ENCODE peak calls at places on chromosomes 11 and 22, in four cellular contexts. W is HepG2, V is WTC11, L is K562. U is an unnamed sample.

GRCh38 chr22:32204211-32204855 is 540 bp downstream of the RFPL2 start:
- DNase-seq in W (peak), V (peak), L (no peak), U (no peak)

GRCh38 chr22:36197065-36197440 is 4.6 kb downstream of the APOL4 start:
- DNase-seq in W (no peak), V (peak), L (peak), U (no peak)

GRCh38 chr11:100808904-100809491 is 121.9 kb downstream of the ARHGAP42 start:
- DNase-seq in W (no peak), V (no peak), L (peak), U (no peak)

GRCh38 chr22:49968313-49968830 is 7.8 kb downstream of the PIM3 start:
- DNase-seq in W (no peak), V (no peak), L (no peak), U (no peak)

GRCh38 chr11:85886089-85887056 is 31.2 kb downstream of the CCDC83 start:
- DNase-seq in W (no peak), V (no peak), L (no peak), U (no peak)

GRCh38 chr11:94171693-94172440 is 43.2 kb downstream of the PANX1 start:
- DNase-seq in W (peak), V (peak), L (peak), U (no peak)

GRCh38 chr11:36699271-36699670 is 101.2 kb upstream of the RAG2 start:
- DNase-seq in W (no peak), V (no peak), L (no peak), U (no peak)

GRCh38 chr11:8258771-8259170 is 4.9 kb downstream of the LMO1 start:
- DNase-seq in W (no peak), V (no peak), L (no peak), U (no peak)

GRCh38 chr11:11313902-11314692 is 39.0 kb downstream of the CSNK2A3 start:
- DNase-seq in W (no peak), V (no peak), L (no peak), U (no peak)

GRCh38 chr11:66727883-66728759 is 895 bp downstream of the SPTBN2 start:
- DNase-seq in W (no peak), V (peak), L (peak), U (no peak)

GRCh38 chr22:28629420-28630184 is 50.0 kb downstream of the TTC28 start:
- DNase-seq in W (peak), V (no peak), L (peak), U (no peak)

GRCh38 chr11:66322732-66323427 is 6.0 kb upstream of the CD248 start:
- DNase-seq in W (no peak), V (no peak), L (no peak), U (no peak)

GRCh38 chr11:64372802-64373597 is 14.0 kb downstream of the RPS6KA4 start:
- DNase-seq in W (peak), V (no peak), L (peak), U (no peak)

GRCh38 chr11:126799974-126800373 is 200.6 kb downstream of the KIRREL3 start:
- DNase-seq in W (no peak), V (no peak), L (no peak), U (no peak)

GRCh38 chr11:45920531-45921477 is 1.7 kb upstream of the LARGE2 start:
- DNase-seq in W (no peak), V (no peak), L (no peak), U (no peak)

GRCh38 chr11:96151501-96151900 is 191.5 kb downstream of the MAML2 start:
- DNase-seq in W (no peak), V (no peak), L (no peak), U (no peak)

GRCh38 chr22:49020314-49020713 is 807.4 kb downstream of the BRD1 start:
- DNase-seq in W (no peak), V (no peak), L (no peak), U (no peak)

GRCh38 chr11:61369372-61370348 is 7.5 kb downstream of the TMEM138 start:
- DNase-seq in W (peak), V (no peak), L (no peak), U (peak)

GRCh38 chr11:67006029-67006884 is 16.7 kb upstream of the SYT12 start:
- DNase-seq in W (peak), V (peak), L (peak), U (no peak)

GRCh38 chr22:26753125-26753862 is 95.9 kb downstream of the MIAT start:
- DNase-seq in W (no peak), V (no peak), L (no peak), U (no peak)

GRCh38 chr22:36928181-36928580 is 14.8 kb downstream of the CSF2RB start:
- DNase-seq in W (no peak), V (no peak), L (no peak), U (no peak)

GRCh38 chr11:132028380-132029240 is 658.2 kb downstream of the NTM start:
- DNase-seq in W (peak), V (no peak), L (peak), U (no peak)

GRCh38 chr11:22169833-22170232 is 23.1 kb upstream of the ANO5 start:
- DNase-seq in W (peak), V (no peak), L (no peak), U (no peak)

GRCh38 chr11:26820739-26821138 is 98.9 kb upstream of the SLC5A12 start:
- DNase-seq in W (no peak), V (no peak), L (no peak), U (no peak)

GRCh38 chr11:120034881-120035620 is 102.9 kb downstream of the TRIM29 start:
- DNase-seq in W (no peak), V (no peak), L (no peak), U (no peak)

GRCh38 chr22:19750666-19751490 is 9.7 kb upstream of the TBX1 start:
- DNase-seq in W (no peak), V (no peak), L (no peak), U (no peak)

GRCh38 chr22:24485608-24486007 is 9.5 kb upstream of the UPB1 start:
- DNase-seq in W (no peak), V (no peak), L (no peak), U (no peak)

GRCh38 chr22:23457586-23457985 is 122.5 kb downstream of the IGLL1 start:
- DNase-seq in W (no peak), V (no peak), L (peak), U (no peak)

GRCh38 chr22:27107824-27108223 is 450.4 kb downstream of the MIAT start:
- DNase-seq in W (peak), V (no peak), L (no peak), U (no peak)

GRCh38 chr11:21656065-21656464 is 536.8 kb upstream of the ANO5 start:
- DNase-seq in W (no peak), V (no peak), L (no peak), U (no peak)

GRCh38 chr22:38879961-38880360 is 7.9 kb upstream of the CBX6 start:
- DNase-seq in W (no peak), V (no peak), L (no peak), U (no peak)

GRCh38 chr11:59247535-59248227 is 35.0 kb upstream of the MPEG1 start:
- DNase-seq in W (no peak), V (no peak), L (no peak), U (no peak)

GRCh38 chr22:43310311-43310710 is 32.9 kb downstream of the SCUBE1 start:
- DNase-seq in W (no peak), V (no peak), L (peak), U (no peak)

GRCh38 chr11:68690671-68691401 is 6.5 kb downstream of the GAL start:
- DNase-seq in W (no peak), V (no peak), L (no peak), U (no peak)

GRCh38 chr11:128407962-128408361 is 179.4 kb downstream of the ETS1 start:
- DNase-seq in W (no peak), V (no peak), L (no peak), U (no peak)

GRCh38 chr11:128535468-128536457 is 51.6 kb downstream of the ETS1 start:
- DNase-seq in W (no peak), V (no peak), L (no peak), U (no peak)

GRCh38 chr11:126915430-126915829 is 85.1 kb downstream of the KIRREL3 start:
- DNase-seq in W (no peak), V (no peak), L (no peak), U (no peak)

GRCh38 chr11:121104223-121104831 is 3.3 kb downstream of the TECTA start:
- DNase-seq in W (no peak), V (peak), L (peak), U (no peak)

GRCh38 chr11:121108413-121108812 is 7.4 kb downstream of the TECTA start:
- DNase-seq in W (no peak), V (no peak), L (no peak), U (no peak)

GRCh38 chr11:121105063-121105480 is 4.0 kb downstream of the TECTA start:
- DNase-seq in W (no peak), V (no peak), L (no peak), U (no peak)

GRCh38 chr11:121106812-121107211 is 5.8 kb downstream of the TECTA start:
- DNase-seq in W (no peak), V (no peak), L (no peak), U (no peak)

DNA sequence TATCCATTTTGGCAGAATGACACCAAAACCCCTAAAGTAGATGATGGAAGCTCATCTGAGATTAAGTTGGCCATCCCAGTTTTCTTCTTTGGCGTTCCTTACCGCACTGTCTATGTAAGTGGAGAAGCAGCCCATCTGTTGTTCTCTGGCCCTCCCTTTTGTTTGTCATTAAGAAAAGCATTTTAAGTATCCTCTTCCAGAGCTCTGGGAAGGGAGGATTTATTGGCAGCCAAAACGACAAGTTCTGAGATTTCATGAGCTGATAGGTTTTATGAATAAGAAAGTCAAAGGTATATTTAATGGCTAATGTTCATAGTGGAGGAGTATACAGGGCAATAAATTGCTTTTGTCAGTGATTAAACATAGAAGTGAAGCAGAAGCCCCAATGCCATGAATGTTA is 4.8 kb downstream of the TECTA start:
- DNase-seq in W (no peak), V (no peak), L (no peak), U (no peak)
- TF ChIP-seq TCF7 in W (no peak), V (no peak), L (no peak), U (no peak)

GRCh38 chr11:83568474-83568873 is 282.3 kb upstream of the CCDC90B start:
- DNase-seq in W (no peak), V (no peak), L (no peak), U (no peak)

GRCh38 chr11:83571301-83571700 is 285.1 kb upstream of the CCDC90B start:
- DNase-seq in W (no peak), V (no peak), L (no peak), U (no peak)

GRCh38 chr11:83564845-83565244 is 278.7 kb upstream of the CCDC90B start:
- DNase-seq in W (no peak), V (no peak), L (no peak), U (no peak)

GRCh38 chr11:83569134-83569805 is 283.1 kb upstream of the CCDC90B start:
- DNase-seq in W (no peak), V (no peak), L (no peak), U (no peak)

DNA sequence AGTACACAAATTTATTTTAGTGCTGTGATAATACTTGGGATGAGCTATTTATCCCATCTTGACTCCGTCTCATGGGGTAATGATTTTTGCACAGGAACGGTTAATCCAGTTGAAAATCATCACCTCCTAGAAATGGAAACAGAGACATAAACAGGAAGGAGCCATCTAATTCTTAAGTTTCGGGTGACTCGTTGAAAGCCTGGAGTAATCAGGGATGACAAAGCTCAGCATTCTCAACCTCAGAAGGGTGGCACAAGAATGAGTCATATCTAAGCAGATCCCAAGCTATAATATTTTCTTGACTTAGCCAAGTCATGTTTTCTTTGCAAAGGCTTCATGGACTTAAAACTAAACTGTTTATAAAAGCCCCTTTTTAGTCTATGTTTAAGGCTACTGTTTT is 280.8 kb upstream of the CCDC90B start:
- DNase-seq in W (no peak), V (no peak), L (no peak), U (no peak)
- TF ChIP-seq TCF7 in W (no peak), V (no peak), L (no peak), U (no peak)

DNA sequence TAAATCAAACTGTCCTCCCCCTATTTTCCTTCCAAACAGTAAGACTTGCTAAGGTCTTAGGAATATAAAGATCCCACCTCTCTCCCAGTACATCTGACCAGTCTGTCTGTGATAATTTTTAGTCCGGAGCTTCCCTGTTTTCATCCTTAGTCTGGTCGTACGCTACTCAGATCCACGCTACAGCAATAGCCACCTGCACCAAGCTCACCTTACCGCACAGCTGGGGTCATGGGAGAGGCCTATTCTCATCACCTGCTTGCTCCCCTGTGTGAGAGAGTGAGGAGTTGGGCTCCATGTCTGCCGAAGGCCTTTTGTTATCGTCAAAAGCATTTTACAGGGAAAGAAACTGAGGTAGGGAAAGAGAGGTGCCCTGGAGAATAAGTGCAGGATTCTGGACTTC is 16.7 kb downstream of the FXYD6 start:
- DNase-seq in W (no peak), V (no peak), L (no peak), U (no peak)
- TF ChIP-seq TCF7 in W (no peak), V (no peak), L (no peak), U (no peak)

GRCh38 chr22:46569055-46569847 is 31.8 kb upstream of the CELSR1 start:
- DNase-seq in W (no peak), V (no peak), L (no peak), U (no peak)
- TF ChIP-seq TCF7 in W (no peak), V (no peak), L (no peak), U (no peak)

DNA sequence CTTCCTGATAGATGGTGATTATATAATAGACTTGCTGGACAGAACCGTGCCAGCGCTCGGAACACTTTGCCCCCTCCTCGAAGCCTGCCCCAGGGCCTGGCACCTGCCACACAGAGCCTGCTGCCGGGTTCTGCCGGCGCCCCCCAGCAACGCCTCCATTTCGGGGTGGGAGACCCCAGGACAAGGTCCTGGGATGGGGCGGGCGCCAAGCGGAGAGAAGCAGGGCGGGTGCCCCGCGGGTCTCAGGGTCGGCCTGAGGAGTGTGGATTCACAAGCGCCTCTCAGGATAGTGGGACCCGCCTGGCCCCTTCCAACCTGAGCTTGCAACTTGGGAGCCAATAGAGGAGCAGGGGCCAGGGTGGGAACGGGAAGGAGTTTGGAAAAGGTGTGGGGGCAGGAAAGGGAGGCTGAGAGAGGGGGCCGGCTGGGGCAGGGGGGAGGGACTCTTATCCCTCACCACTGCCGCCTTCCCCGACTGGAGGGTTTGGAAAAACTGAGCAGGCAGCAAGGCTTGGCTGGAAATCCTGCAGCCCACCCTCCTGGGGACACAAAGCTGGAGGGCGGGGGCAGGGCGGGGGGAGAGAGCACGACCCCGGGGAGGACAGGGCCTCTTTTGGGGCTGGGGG is 3.3 kb upstream of the BCL9L start:
- DNase-seq in W (peak), V (no peak), L (peak), U (no peak)
- TF ChIP-seq TCF7 in W (no peak), V (no peak), L (no peak), U (no peak)

U was measured in GM12878.